ENCODE peak calls at places on chromosomes 13 and 19, in ten cellular contexts. J is Ammon's horn; D is activated naive CD4-positive, alpha-beta T cell treated with Interleukin-2 at 50 U/mL for 16 hours; O is stimulated activated CD8-positive, alpha-beta memory T cell treated with anti-CD3 and anti-CD28 coated beads, Interleukin-15, amount 100 ng/mL, for 24 hours; C is activated CD8-positive, alpha-beta memory T cell treated with anti-CD3 and anti-CD28 coated beads for 24 hours; S is body of pancreas; V is T-helper 1 cell; U is RWPE1; Q is GM04504; L is fibroblast of the conjunctiva. I is an unnamed sample.

GRCh38 chr19:33212024-33212772 is 13.5 kb downstream of the SLC7A10 start:
- DNase-seq in Q (no peak), L (no peak), D (no peak), J (no peak), S (no peak), C (no peak), V (no peak), O (no peak), U (no peak), I (no peak)

GRCh38 chr19:14413765-14414171 is 5.4 kb downstream of the DDX39A start:
- DNase-seq in U (no peak), S (no peak), Q (no peak), L (no peak), V (no peak), C (no peak), D (no peak), O (no peak), J (no peak), I (no peak)

GRCh38 chr19:16868423-16869130 is 20.2 kb upstream of the F2RL3 start:
- DNase-seq in D (no peak), L (no peak), V (no peak), U (no peak), Q (no peak), J (no peak), S (no peak), O (no peak), C (no peak), I (no peak)

GRCh38 chr19:45122832-45123231 is 29.9 kb downstream of the PPP1R37 start:
- DNase-seq in J (no peak), D (no peak), L (no peak), S (no peak), C (no peak), Q (no peak), V (no peak), U (no peak), O (no peak), I (no peak)

GRCh38 chr19:2422951-2423880 is 4.2 kb downstream of the TIMM13 start:
- DNase-seq in V (no peak), U (no peak), J (peak; percentile 0), C (no peak), O (no peak), S (peak; percentile 85), D (no peak), L (no peak), Q (no peak), I (no peak)

GRCh38 chr19:7393934-7394508 is 45.3 kb downstream of the ARHGEF18 start:
- DNase-seq in S (no peak), Q (no peak), U (no peak), L (no peak), V (no peak), J (no peak), D (no peak), C (no peak), O (no peak), I (no peak)

GRCh38 chr19:2578911-2579677 is 103.2 kb downstream of the GADD45B start:
- DNase-seq in L (peak; percentile 80), O (peak; percentile 30), U (peak; percentile 76), S (peak; percentile 92), J (peak; percentile 89), Q (peak; percentile 82), V (no peak), D (peak; percentile 66), C (peak; percentile 85), I (no peak)

GRCh38 chr13:42525035-42525504 is 48.9 kb upstream of the TNFSF11 start:
- DNase-seq in S (no peak), J (no peak), V (no peak), D (no peak), O (no peak), U (peak; percentile 34), Q (no peak), L (peak; percentile 14), C (no peak), I (no peak)

GRCh38 chr13:39765801-39766463 is 110.5 kb downstream of the COG6 start:
- DNase-seq in Q (no peak), D (peak; percentile 30), L (no peak), S (peak; percentile 50), V (no peak), U (peak; percentile 17), C (no peak), O (no peak), J (peak; percentile 85), I (no peak)

GRCh38 chr19:19170053-19170945 is at the start of gene MEF2B:
- DNase-seq in V (peak; percentile 48), L (peak; percentile 47), C (peak; percentile 90), O (peak; percentile 43), J (peak; percentile 55), D (peak; percentile 78), Q (peak; percentile 23), U (peak; percentile 92), S (peak; percentile 85), I (peak; percentile 56)

GRCh38 chr19:46602392-46603194 is 1.5 kb downstream of the CALM3 start:
- DNase-seq in U (no peak), D (peak; percentile 77), L (no peak), O (no peak), Q (no peak), S (peak; percentile 40), J (peak; percentile 68), C (peak; percentile 83), V (no peak), I (no peak)

GRCh38 chr19:47660435-47660832 is 51.5 kb downstream of the BICRA start:
- DNase-seq in O (no peak), J (no peak), C (no peak), S (no peak), Q (no peak), U (peak; percentile 77), L (no peak), V (no peak), D (no peak), I (no peak)

GRCh38 chr19:13797870-13798269 is 2.6 kb downstream of the ZSWIM4 start:
- DNase-seq in U (no peak), V (no peak), C (no peak), D (no peak), Q (peak; percentile 46), L (peak; percentile 59), S (no peak), J (no peak), O (no peak), I (no peak)

GRCh38 chr13:31090921-31091624 is 70.6 kb downstream of the HSPH1 start:
- DNase-seq in D (no peak), U (no peak), Q (no peak), O (no peak), J (no peak), L (no peak), S (peak; percentile 30), C (no peak), V (no peak), I (peak; percentile 18)

GRCh38 chr13:101417043-101417406 is 717 bp upstream of the NALCN start:
- DNase-seq in D (no peak), Q (no peak), O (no peak), C (no peak), L (no peak), U (peak; percentile 38), J (no peak), V (no peak), S (no peak), I (no peak)

GRCh38 chr13:42709276-42709675 is 72.1 kb upstream of the FAM216B start:
- DNase-seq in S (no peak), J (no peak), L (no peak), U (no peak), D (no peak), O (no peak), V (no peak), C (no peak), Q (no peak), I (no peak)

GRCh38 chr13:40060318-40061007 is 405.0 kb downstream of the COG6 start:
- DNase-seq in J (peak; percentile 64), S (peak; percentile 98), Q (peak; percentile 84), L (peak; percentile 76), U (peak; percentile 89), V (no peak), C (no peak), O (no peak), D (peak; percentile 63), I (no peak)

GRCh38 chr19:6227156-6227940 is 52.4 kb downstream of the MLLT1 start:
- DNase-seq in S (no peak), V (no peak), Q (no peak), U (no peak), D (no peak), C (no peak), O (no peak), L (no peak), J (no peak), I (no peak)

GRCh38 chr13:108816381-108816780 is 187.0 kb downstream of the MYO16 start:
- DNase-seq in D (no peak), L (no peak), Q (no peak), U (no peak), C (no peak), J (no peak), S (peak; percentile 8), O (no peak), V (no peak), I (no peak)